ENCODE peak calls at places on chromosomes 7 and 10, in eight cellular contexts. S is tibial artery, L is dorsolateral prefrontal cortex, U is breast epithelium, D is epithelial cell of esophagus, F is WERI-Rb-1, R is MM.1S, W is fibroblast of pulmonary artery. G is an unnamed sample.

GRCh38 chr10:118734477-118734876 is 20.3 kb downstream of the CACUL1 start:
- DNase-seq in S (no peak), L (no peak), U (no peak), D (no peak), F (no peak), R (no peak), W (no peak), G (peak)

GRCh38 chr10:60384708-60385398 is 4.8 kb downstream of the ANK3 start:
- DNase-seq in S (no peak), L (peak), U (peak), D (peak), F (no peak), R (no peak), W (peak), G (peak)

GRCh38 chr10:132461683-132462231 is 64.8 kb downstream of the PWWP2B start:
- DNase-seq in S (no peak), L (no peak), U (no peak), D (peak), F (no peak), R (no peak), W (no peak), G (no peak)

GRCh38 chr7:100606313-100606712 is 4.2 kb downstream of the PCOLCE start:
- DNase-seq in S (no peak), L (no peak), U (no peak), D (no peak), F (no peak), R (no peak), W (no peak), G (no peak)

GRCh38 chr7:98913026-98913425 is 34.7 kb downstream of the TRRAP start:
- DNase-seq in S (no peak), L (no peak), U (no peak), D (peak), F (no peak), R (no peak), W (no peak), G (no peak)

GRCh38 chr10:15780353-15781135 is 60.8 kb upstream of the ITGA8 start:
- DNase-seq in S (peak), L (no peak), U (peak), D (peak), F (no peak), R (no peak), W (peak), G (peak)

GRCh38 chr10:103441206-103441605 is 11.0 kb downstream of the CALHM2 start:
- DNase-seq in S (no peak), L (no peak), U (no peak), D (no peak), F (no peak), R (no peak), W (peak), G (no peak)

GRCh38 chr7:142445019-142445686 is 187.3 kb upstream of the PRSS58 start:
- DNase-seq in S (no peak), L (no peak), U (no peak), D (peak), F (peak), R (peak), W (no peak), G (no peak)

GRCh38 chr10:70268376-70268775 is 15.4 kb downstream of the NPFFR1 start:
- DNase-seq in S (no peak), L (no peak), U (no peak), D (no peak), F (no peak), R (no peak), W (no peak), G (no peak)

GRCh38 chr10:1575481-1576244 is 161.7 kb downstream of the ADARB2 start:
- DNase-seq in S (peak), L (no peak), U (no peak), D (no peak), F (no peak), R (no peak), W (no peak), G (no peak)

GRCh38 chr10:24571870-24572450 is 151.7 kb downstream of the ARHGAP21 start:
- DNase-seq in S (no peak), L (no peak), U (no peak), D (no peak), F (no peak), R (no peak), W (no peak), G (no peak)

GRCh38 chr10:113958631-113959382 is 84.9 kb upstream of the ADRB1 start:
- DNase-seq in S (peak), L (no peak), U (peak), D (peak), F (no peak), R (no peak), W (peak), G (peak)

GRCh38 chr10:61888744-61889143 is 12.8 kb upstream of the ARID5B start:
- DNase-seq in S (no peak), L (no peak), U (no peak), D (peak), F (no peak), R (no peak), W (no peak), G (no peak)

GRCh38 chr7:157775021-157775559 is 438.3 kb downstream of the DNAJB6 start:
- DNase-seq in S (no peak), L (no peak), U (no peak), D (no peak), F (no peak), R (no peak), W (no peak), G (no peak)

GRCh38 chr10:69089638-69090599 is 2.0 kb downstream of the SRGN start:
- DNase-seq in S (peak), L (no peak), U (peak), D (no peak), F (no peak), R (peak), W (peak), G (peak)

GRCh38 chr7:101778181-101778580 is 39.2 kb upstream of the CUX1 start:
- DNase-seq in S (no peak), L (no peak), U (no peak), D (no peak), F (no peak), R (no peak), W (no peak), G (no peak)

GRCh38 chr7:78620931-78621330 is 822.4 kb downstream of the PHTF2 start:
- DNase-seq in S (no peak), L (no peak), U (no peak), D (peak), F (no peak), R (peak), W (peak), G (peak)

GRCh38 chr7:7965301-7965700 is 3.3 kb upstream of the GLCCI1 start:
- DNase-seq in S (no peak), L (no peak), U (no peak), D (no peak), F (peak), R (no peak), W (no peak), G (no peak)

GRCh38 chr7:134482858-134483257 is 24.0 kb upstream of the AKR1B1 start:
- DNase-seq in S (no peak), L (no peak), U (no peak), D (no peak), F (no peak), R (no peak), W (no peak), G (no peak)

GRCh38 chr7:117048854-117049321 is 95.6 kb downstream of the ST7 start:
- DNase-seq in S (no peak), L (no peak), U (no peak), D (no peak), F (no peak), R (no peak), W (no peak), G (no peak)

GRCh38 chr10:119313645-119314044 is 106.3 kb downstream of the GRK5 start:
- DNase-seq in S (no peak), L (no peak), U (no peak), D (no peak), F (no peak), R (peak), W (no peak), G (no peak)

GRCh38 chr10:29767958-29768357 is 133.2 kb upstream of the SVIL start:
- DNase-seq in S (no peak), L (no peak), U (no peak), D (no peak), F (no peak), R (no peak), W (no peak), G (no peak)

GRCh38 chr7:74399006-74399405 is 54.7 kb upstream of the GTF2IRD1 start:
- DNase-seq in S (peak), L (no peak), U (no peak), D (no peak), F (no peak), R (no peak), W (no peak), G (no peak)

GRCh38 chr7:118202056-118202455 is 18.1 kb downstream of the LSM8 start:
- DNase-seq in S (no peak), L (no peak), U (no peak), D (no peak), F (no peak), R (no peak), W (no peak), G (peak)

GRCh38 chr7:116569737-116570136 is 44.9 kb downstream of the CAV1 start:
- DNase-seq in S (no peak), L (no peak), U (no peak), D (peak), F (no peak), R (no peak), W (peak), G (peak)

GRCh38 chr10:32985781-32986350 is 27.8 kb upstream of the ITGB1 start:
- DNase-seq in S (no peak), L (no peak), U (no peak), D (no peak), F (no peak), R (no peak), W (peak), G (peak)

GRCh38 chr7:101126651-101127459 is at the start of gene SERPINE1:
- DNase-seq in S (peak), L (no peak), U (peak), D (peak), F (no peak), R (peak), W (peak), G (peak)

GRCh38 chr7:141915565-141915964 is 634 bp upstream of the OR9A4 start:
- DNase-seq in S (no peak), L (no peak), U (no peak), D (peak), F (no peak), R (peak), W (no peak), G (no peak)

GRCh38 chr7:19378340-19378704 is 233.1 kb upstream of the FERD3L start:
- DNase-seq in S (no peak), L (no peak), U (no peak), D (no peak), F (no peak), R (no peak), W (no peak), G (no peak)

GRCh38 chr10:60739581-60739980 is 38.7 kb upstream of the CDK1 start:
- DNase-seq in S (no peak), L (no peak), U (no peak), D (no peak), F (no peak), R (no peak), W (peak), G (peak)

GRCh38 chr10:83083866-83084265 is 1055.4 kb upstream of the GHITM start:
- DNase-seq in S (no peak), L (no peak), U (no peak), D (no peak), F (no peak), R (no peak), W (no peak), G (no peak)

GRCh38 chr10:115964827-115965226 is 308.2 kb downstream of the GFRA1 start:
- DNase-seq in S (no peak), L (no peak), U (no peak), D (no peak), F (no peak), R (no peak), W (no peak), G (no peak)

GRCh38 chr10:115963848-115964247 is 309.2 kb downstream of the GFRA1 start:
- DNase-seq in S (no peak), L (no peak), U (no peak), D (no peak), F (peak), R (peak), W (no peak), G (peak)

GRCh38 chr10:115969591-115969990 is 303.4 kb downstream of the GFRA1 start:
- DNase-seq in S (no peak), L (no peak), U (no peak), D (no peak), F (no peak), R (no peak), W (no peak), G (no peak)

GRCh38 chr10:115972426-115972825 is 300.6 kb downstream of the GFRA1 start:
- DNase-seq in S (no peak), L (no peak), U (no peak), D (no peak), F (no peak), R (no peak), W (no peak), G (no peak)

DNA sequence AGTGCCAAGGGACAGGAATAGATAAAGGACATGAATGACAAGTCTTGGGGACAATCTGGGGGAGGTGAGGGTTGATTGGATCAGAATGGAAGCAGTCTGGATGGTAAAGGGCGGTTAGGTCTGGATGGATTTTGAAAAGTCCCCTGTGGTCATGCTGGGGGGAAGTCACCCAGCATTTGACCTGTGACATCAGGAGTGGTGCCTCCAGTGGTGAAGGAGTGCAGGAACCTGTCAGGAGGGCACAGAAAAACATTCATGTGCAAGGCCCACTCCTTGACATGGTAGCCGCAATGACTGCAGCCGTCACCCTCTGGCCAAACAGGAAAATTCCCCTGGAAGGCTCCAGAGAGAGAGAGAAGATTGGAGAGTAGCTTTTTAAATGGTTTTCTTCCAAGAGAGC is 304.8 kb downstream of the GFRA1 start:
- DNase-seq in S (no peak), L (no peak), U (no peak), D (no peak), F (no peak), R (no peak), W (no peak), G (no peak)
- TF ChIP-seq CTCF in S (no peak), L (no peak), U (no peak), D (no peak), F (peak), R (no peak), W (no peak), G (no peak)

GRCh38 chr7:143504937-143505297 is 27.2 kb downstream of the TAS2R41 start:
- DNase-seq in S (no peak), L (no peak), U (no peak), D (no peak), F (no peak), R (no peak), W (peak), G (no peak)
- TF ChIP-seq CTCF in S (no peak), L (no peak), U (no peak), D (no peak), F (no peak), R (peak), W (peak), G (no peak)

GRCh38 chr7:32914186-32914585 is 22.6 kb upstream of the KBTBD2 start:
- DNase-seq in S (no peak), L (no peak), U (no peak), D (no peak), F (no peak), R (no peak), W (no peak), G (no peak)
- TF ChIP-seq CTCF in S (no peak), L (no peak), U (no peak), D (no peak), F (peak), R (no peak), W (peak), G (peak)

GRCh38 chr7:159116581-159117339 is 27.9 kb downstream of the VIPR2 start:
- DNase-seq in S (no peak), L (peak), U (peak), D (no peak), F (no peak), R (no peak), W (no peak), G (no peak)
- TF ChIP-seq CTCF in S (no peak), L (no peak), U (no peak), D (no peak), F (no peak), R (no peak), W (no peak), G (no peak)

G was measured in cardiac fibroblast.